ENCODE peak calls at places on chromosomes 2 and 18, in eight cellular contexts. One of them, this sample, is unnamed.

GRCh38 chr2:67649331-67650071 is 252.4 kb downstream of the ETAA1 start:
- DNase-seq in ecto neural progenitor cell: no peak
- DNase-seq in esophagus squamous epithelium: no peak
- DNase-seq in fibroblast of pulmonary artery: peak
- DNase-seq in epithelial cell of proximal tubule: no peak
- DNase-seq in upper lobe of right lung: no peak
- DNase-seq in NCI-H1105: peak
- DNase-seq in activated naive CD8-positive, alpha-beta T cell treated with anti-CD3 and anti-CD28 coated beads for 36 hours: no peak
- DNase-seq in this sample: no peak

GRCh38 chr2:168517801-168518200 is 61.7 kb downstream of the CERS6 start:
- DNase-seq in activated naive CD8-positive, alpha-beta T cell treated with anti-CD3 and anti-CD28 coated beads for 36 hours: no peak
- DNase-seq in NCI-H1105: no peak
- DNase-seq in fibroblast of pulmonary artery: no peak
- DNase-seq in esophagus squamous epithelium: no peak
- DNase-seq in epithelial cell of proximal tubule: no peak
- DNase-seq in upper lobe of right lung: no peak
- DNase-seq in ecto neural progenitor cell: no peak
- DNase-seq in this sample: no peak

GRCh38 chr2:54438271-54438670 is 17.9 kb upstream of the SPTBN1 start:
- DNase-seq in epithelial cell of proximal tubule: no peak
- DNase-seq in NCI-H1105: no peak
- DNase-seq in activated naive CD8-positive, alpha-beta T cell treated with anti-CD3 and anti-CD28 coated beads for 36 hours: no peak
- DNase-seq in ecto neural progenitor cell: no peak
- DNase-seq in upper lobe of right lung: no peak
- DNase-seq in fibroblast of pulmonary artery: peak
- DNase-seq in esophagus squamous epithelium: no peak
- DNase-seq in this sample: peak

GRCh38 chr2:73749314-73749713 is 12.2 kb upstream of the TPRKB start:
- DNase-seq in NCI-H1105: no peak
- DNase-seq in activated naive CD8-positive, alpha-beta T cell treated with anti-CD3 and anti-CD28 coated beads for 36 hours: no peak
- DNase-seq in upper lobe of right lung: no peak
- DNase-seq in fibroblast of pulmonary artery: no peak
- DNase-seq in esophagus squamous epithelium: no peak
- DNase-seq in epithelial cell of proximal tubule: no peak
- DNase-seq in ecto neural progenitor cell: no peak
- DNase-seq in this sample: peak

GRCh38 chr18:812673-813404 is 797 bp upstream of the YES1 start:
- DNase-seq in fibroblast of pulmonary artery: peak
- DNase-seq in NCI-H1105: peak
- DNase-seq in activated naive CD8-positive, alpha-beta T cell treated with anti-CD3 and anti-CD28 coated beads for 36 hours: peak
- DNase-seq in ecto neural progenitor cell: no peak
- DNase-seq in epithelial cell of proximal tubule: no peak
- DNase-seq in upper lobe of right lung: peak
- DNase-seq in esophagus squamous epithelium: peak
- DNase-seq in this sample: peak

GRCh38 chr2:182649316-182649715 is 66.7 kb upstream of the DNAJC10 start:
- DNase-seq in ecto neural progenitor cell: peak
- DNase-seq in activated naive CD8-positive, alpha-beta T cell treated with anti-CD3 and anti-CD28 coated beads for 36 hours: no peak
- DNase-seq in NCI-H1105: no peak
- DNase-seq in fibroblast of pulmonary artery: peak
- DNase-seq in esophagus squamous epithelium: no peak
- DNase-seq in epithelial cell of proximal tubule: no peak
- DNase-seq in upper lobe of right lung: no peak
- DNase-seq in this sample: peak

GRCh38 chr2:170862503-170862902 is 45.8 kb downstream of the GAD1 start:
- DNase-seq in NCI-H1105: no peak
- DNase-seq in fibroblast of pulmonary artery: no peak
- DNase-seq in upper lobe of right lung: no peak
- DNase-seq in ecto neural progenitor cell: no peak
- DNase-seq in epithelial cell of proximal tubule: no peak
- DNase-seq in activated naive CD8-positive, alpha-beta T cell treated with anti-CD3 and anti-CD28 coated beads for 36 hours: no peak
- DNase-seq in esophagus squamous epithelium: no peak
- DNase-seq in this sample: no peak

GRCh38 chr2:22360735-22361374 is 1024.1 kb upstream of the KLHL29 start:
- DNase-seq in NCI-H1105: no peak
- DNase-seq in activated naive CD8-positive, alpha-beta T cell treated with anti-CD3 and anti-CD28 coated beads for 36 hours: no peak
- DNase-seq in fibroblast of pulmonary artery: no peak
- DNase-seq in ecto neural progenitor cell: no peak
- DNase-seq in upper lobe of right lung: no peak
- DNase-seq in epithelial cell of proximal tubule: peak
- DNase-seq in esophagus squamous epithelium: no peak
- DNase-seq in this sample: no peak

GRCh38 chr2:240820607-240821428 is 799 bp upstream of the KIF1A start:
- DNase-seq in esophagus squamous epithelium: no peak
- DNase-seq in epithelial cell of proximal tubule: no peak
- DNase-seq in fibroblast of pulmonary artery: no peak
- DNase-seq in upper lobe of right lung: no peak
- DNase-seq in NCI-H1105: peak
- DNase-seq in ecto neural progenitor cell: peak
- DNase-seq in activated naive CD8-positive, alpha-beta T cell treated with anti-CD3 and anti-CD28 coated beads for 36 hours: peak
- DNase-seq in this sample: no peak

GRCh38 chr2:200578778-200579177 is 7.0 kb upstream of the AOX1 start:
- DNase-seq in activated naive CD8-positive, alpha-beta T cell treated with anti-CD3 and anti-CD28 coated beads for 36 hours: no peak
- DNase-seq in NCI-H1105: no peak
- DNase-seq in epithelial cell of proximal tubule: no peak
- DNase-seq in fibroblast of pulmonary artery: peak
- DNase-seq in ecto neural progenitor cell: no peak
- DNase-seq in upper lobe of right lung: no peak
- DNase-seq in esophagus squamous epithelium: no peak
- DNase-seq in this sample: peak

GRCh38 chr2:239822146-239822945 is 202.8 kb downstream of the NDUFA10 start:
- DNase-seq in esophagus squamous epithelium: no peak
- DNase-seq in epithelial cell of proximal tubule: no peak
- DNase-seq in ecto neural progenitor cell: peak
- DNase-seq in NCI-H1105: no peak
- DNase-seq in upper lobe of right lung: peak
- DNase-seq in fibroblast of pulmonary artery: no peak
- DNase-seq in activated naive CD8-positive, alpha-beta T cell treated with anti-CD3 and anti-CD28 coated beads for 36 hours: no peak
- DNase-seq in this sample: no peak

GRCh38 chr2:15939556-15939853 is 845 bp upstream of the MYCN start:
- DNase-seq in epithelial cell of proximal tubule: no peak
- DNase-seq in esophagus squamous epithelium: no peak
- DNase-seq in upper lobe of right lung: peak
- DNase-seq in fibroblast of pulmonary artery: no peak
- DNase-seq in ecto neural progenitor cell: no peak
- DNase-seq in activated naive CD8-positive, alpha-beta T cell treated with anti-CD3 and anti-CD28 coated beads for 36 hours: peak
- DNase-seq in NCI-H1105: no peak
- DNase-seq in this sample: peak

GRCh38 chr2:18200771-18201170 is 322.3 kb downstream of the KCNS3 start:
- DNase-seq in epithelial cell of proximal tubule: no peak
- DNase-seq in ecto neural progenitor cell: no peak
- DNase-seq in esophagus squamous epithelium: no peak
- DNase-seq in fibroblast of pulmonary artery: no peak
- DNase-seq in upper lobe of right lung: no peak
- DNase-seq in NCI-H1105: no peak
- DNase-seq in activated naive CD8-positive, alpha-beta T cell treated with anti-CD3 and anti-CD28 coated beads for 36 hours: no peak
- DNase-seq in this sample: no peak

GRCh38 chr2:32061973-32062861 is 1.1 kb upstream of the SPAST start:
- DNase-seq in fibroblast of pulmonary artery: peak
- DNase-seq in epithelial cell of proximal tubule: no peak
- DNase-seq in upper lobe of right lung: no peak
- DNase-seq in ecto neural progenitor cell: no peak
- DNase-seq in esophagus squamous epithelium: no peak
- DNase-seq in activated naive CD8-positive, alpha-beta T cell treated with anti-CD3 and anti-CD28 coated beads for 36 hours: no peak
- DNase-seq in NCI-H1105: peak
- DNase-seq in this sample: peak

GRCh38 chr18:28193177-28193778 is 16.3 kb upstream of the CDH2 start:
- DNase-seq in fibroblast of pulmonary artery: no peak
- DNase-seq in activated naive CD8-positive, alpha-beta T cell treated with anti-CD3 and anti-CD28 coated beads for 36 hours: no peak
- DNase-seq in NCI-H1105: no peak
- DNase-seq in esophagus squamous epithelium: no peak
- DNase-seq in epithelial cell of proximal tubule: no peak
- DNase-seq in upper lobe of right lung: no peak
- DNase-seq in ecto neural progenitor cell: no peak
- DNase-seq in this sample: no peak

GRCh38 chr2:168457177-168457905 is 1.3 kb downstream of the CERS6 start:
- DNase-seq in fibroblast of pulmonary artery: no peak
- DNase-seq in NCI-H1105: no peak
- DNase-seq in esophagus squamous epithelium: no peak
- DNase-seq in ecto neural progenitor cell: no peak
- DNase-seq in activated naive CD8-positive, alpha-beta T cell treated with anti-CD3 and anti-CD28 coated beads for 36 hours: no peak
- DNase-seq in upper lobe of right lung: no peak
- DNase-seq in epithelial cell of proximal tubule: no peak
- DNase-seq in this sample: no peak

GRCh38 chr2:242011516-242011915 is 142.0 kb downstream of the RTP5 start:
- DNase-seq in esophagus squamous epithelium: no peak
- DNase-seq in NCI-H1105: no peak
- DNase-seq in activated naive CD8-positive, alpha-beta T cell treated with anti-CD3 and anti-CD28 coated beads for 36 hours: no peak
- DNase-seq in ecto neural progenitor cell: no peak
- DNase-seq in epithelial cell of proximal tubule: no peak
- DNase-seq in upper lobe of right lung: no peak
- DNase-seq in fibroblast of pulmonary artery: no peak
- DNase-seq in this sample: no peak

GRCh38 chr18:55927831-55928230 is 339.8 kb upstream of the TCF4 start:
- DNase-seq in NCI-H1105: no peak
- DNase-seq in fibroblast of pulmonary artery: peak
- DNase-seq in epithelial cell of proximal tubule: no peak
- DNase-seq in activated naive CD8-positive, alpha-beta T cell treated with anti-CD3 and anti-CD28 coated beads for 36 hours: no peak
- DNase-seq in ecto neural progenitor cell: no peak
- DNase-seq in upper lobe of right lung: no peak
- DNase-seq in esophagus squamous epithelium: no peak
- DNase-seq in this sample: peak

GRCh38 chr2:39013871-39014270 is 107.0 kb downstream of the SOS1 start:
- DNase-seq in esophagus squamous epithelium: no peak
- DNase-seq in NCI-H1105: no peak
- DNase-seq in upper lobe of right lung: no peak
- DNase-seq in activated naive CD8-positive, alpha-beta T cell treated with anti-CD3 and anti-CD28 coated beads for 36 hours: no peak
- DNase-seq in ecto neural progenitor cell: no peak
- DNase-seq in epithelial cell of proximal tubule: no peak
- DNase-seq in fibroblast of pulmonary artery: no peak
- DNase-seq in this sample: no peak

GRCh38 chr2:59910176-59910575 is 643.3 kb downstream of the BCL11A start:
- DNase-seq in fibroblast of pulmonary artery: no peak
- DNase-seq in ecto neural progenitor cell: no peak
- DNase-seq in epithelial cell of proximal tubule: no peak
- DNase-seq in activated naive CD8-positive, alpha-beta T cell treated with anti-CD3 and anti-CD28 coated beads for 36 hours: no peak
- DNase-seq in esophagus squamous epithelium: no peak
- DNase-seq in NCI-H1105: no peak
- DNase-seq in upper lobe of right lung: no peak
- DNase-seq in this sample: no peak

GRCh38 chr2:174693344-174693743 is 70.9 kb downstream of the CHRNA1 start:
- DNase-seq in epithelial cell of proximal tubule: no peak
- DNase-seq in ecto neural progenitor cell: peak
- DNase-seq in fibroblast of pulmonary artery: no peak
- DNase-seq in esophagus squamous epithelium: no peak
- DNase-seq in upper lobe of right lung: no peak
- DNase-seq in activated naive CD8-positive, alpha-beta T cell treated with anti-CD3 and anti-CD28 coated beads for 36 hours: no peak
- DNase-seq in NCI-H1105: no peak
- DNase-seq in this sample: no peak

GRCh38 chr18:66511810-66512209 is 92.1 kb downstream of the CDH19 start:
- DNase-seq in epithelial cell of proximal tubule: peak
- DNase-seq in esophagus squamous epithelium: no peak
- DNase-seq in upper lobe of right lung: no peak
- DNase-seq in activated naive CD8-positive, alpha-beta T cell treated with anti-CD3 and anti-CD28 coated beads for 36 hours: no peak
- DNase-seq in NCI-H1105: no peak
- DNase-seq in fibroblast of pulmonary artery: peak
- DNase-seq in ecto neural progenitor cell: no peak
- DNase-seq in this sample: peak

GRCh38 chr2:175004730-175004979 is 526 bp downstream of the CHN1 start:
- DNase-seq in NCI-H1105: no peak
- DNase-seq in ecto neural progenitor cell: no peak
- DNase-seq in fibroblast of pulmonary artery: no peak
- DNase-seq in upper lobe of right lung: no peak
- DNase-seq in esophagus squamous epithelium: no peak
- DNase-seq in epithelial cell of proximal tubule: no peak
- DNase-seq in activated naive CD8-positive, alpha-beta T cell treated with anti-CD3 and anti-CD28 coated beads for 36 hours: no peak
- DNase-seq in this sample: peak